ENCODE peak calls at places on chromosomes 11 and 22, in six cellular contexts. One of them, this sample, is unnamed.

GRCh38 chr11:1167751-1168231 is 10.0 kb downstream of the MUC5AC start:
- DNase-seq in right lobe of liver: no peak
- DNase-seq in endodermal cell: no peak
- DNase-seq in H9: no peak
- DNase-seq in effector memory CD4-positive, alpha-beta T cell: no peak
- DNase-seq in CD8-positive, alpha-beta memory T cell: no peak
- DNase-seq in this sample: peak; percentile 43

GRCh38 chr11:70498171-70498571 is 99.8 kb downstream of the CTTN start:
- DNase-seq in right lobe of liver: peak; percentile 7
- DNase-seq in endodermal cell: no peak
- DNase-seq in H9: no peak
- DNase-seq in effector memory CD4-positive, alpha-beta T cell: no peak
- DNase-seq in CD8-positive, alpha-beta memory T cell: no peak
- DNase-seq in this sample: peak; percentile 75

GRCh38 chr11:10379871-10380568 is 75.0 kb upstream of the AMPD3 start:
- DNase-seq in right lobe of liver: no peak
- DNase-seq in endodermal cell: no peak
- DNase-seq in H9: no peak
- DNase-seq in effector memory CD4-positive, alpha-beta T cell: no peak
- DNase-seq in CD8-positive, alpha-beta memory T cell: no peak
- DNase-seq in this sample: no peak

GRCh38 chr11:122655527-122656072 is at the start of gene UBASH3B:
- DNase-seq in right lobe of liver: peak; percentile 81
- DNase-seq in endodermal cell: peak; percentile 94
- DNase-seq in H9: peak; percentile 91
- DNase-seq in effector memory CD4-positive, alpha-beta T cell: peak; percentile 40
- DNase-seq in CD8-positive, alpha-beta memory T cell: peak; percentile 69
- DNase-seq in this sample: peak; percentile 80

GRCh38 chr11:102709211-102709980 is 3.8 kb upstream of the MMP27 start:
- DNase-seq in right lobe of liver: no peak
- DNase-seq in endodermal cell: no peak
- DNase-seq in H9: no peak
- DNase-seq in effector memory CD4-positive, alpha-beta T cell: no peak
- DNase-seq in CD8-positive, alpha-beta memory T cell: no peak
- DNase-seq in this sample: no peak

GRCh38 chr11:76371170-76371569 is 9.8 kb downstream of the THAP12 start:
- DNase-seq in right lobe of liver: no peak
- DNase-seq in endodermal cell: no peak
- DNase-seq in H9: no peak
- DNase-seq in effector memory CD4-positive, alpha-beta T cell: no peak
- DNase-seq in CD8-positive, alpha-beta memory T cell: no peak
- DNase-seq in this sample: no peak

GRCh38 chr22:49968831-49969661 is 8.5 kb downstream of the PIM3 start:
- DNase-seq in right lobe of liver: peak; percentile 30
- DNase-seq in endodermal cell: peak; percentile 53
- DNase-seq in H9: peak; percentile 40
- DNase-seq in effector memory CD4-positive, alpha-beta T cell: no peak
- DNase-seq in CD8-positive, alpha-beta memory T cell: no peak
- DNase-seq in this sample: peak; percentile 66

GRCh38 chr11:34754171-34754823 is 133.4 kb downstream of the EHF start:
- DNase-seq in right lobe of liver: no peak
- DNase-seq in endodermal cell: no peak
- DNase-seq in H9: no peak
- DNase-seq in effector memory CD4-positive, alpha-beta T cell: no peak
- DNase-seq in CD8-positive, alpha-beta memory T cell: no peak
- DNase-seq in this sample: peak; percentile 25

GRCh38 chr11:35126000-35126878 is 12.7 kb upstream of the CD44 start:
- DNase-seq in right lobe of liver: no peak
- DNase-seq in endodermal cell: no peak
- DNase-seq in H9: no peak
- DNase-seq in effector memory CD4-positive, alpha-beta T cell: no peak
- DNase-seq in CD8-positive, alpha-beta memory T cell: no peak
- DNase-seq in this sample: no peak

GRCh38 chr11:8082391-8083087 is 1.5 kb downstream of the TUB start:
- DNase-seq in right lobe of liver: no peak
- DNase-seq in endodermal cell: peak; percentile 82
- DNase-seq in H9: peak; percentile 59
- DNase-seq in effector memory CD4-positive, alpha-beta T cell: no peak
- DNase-seq in CD8-positive, alpha-beta memory T cell: no peak
- DNase-seq in this sample: no peak

GRCh38 chr11:12207384-12208150 is 97.2 kb downstream of the MICAL2 start:
- DNase-seq in right lobe of liver: no peak
- DNase-seq in endodermal cell: no peak
- DNase-seq in H9: no peak
- DNase-seq in effector memory CD4-positive, alpha-beta T cell: no peak
- DNase-seq in CD8-positive, alpha-beta memory T cell: no peak
- DNase-seq in this sample: no peak

GRCh38 chr11:28619870-28620540 is 511.8 kb downstream of the METTL15 start:
- DNase-seq in right lobe of liver: no peak
- DNase-seq in endodermal cell: no peak
- DNase-seq in H9: no peak
- DNase-seq in effector memory CD4-positive, alpha-beta T cell: no peak
- DNase-seq in CD8-positive, alpha-beta memory T cell: no peak
- DNase-seq in this sample: no peak

GRCh38 chr11:63917685-63918523 is 940 bp upstream of the RCOR2 start:
- DNase-seq in right lobe of liver: no peak
- DNase-seq in endodermal cell: peak; percentile 95
- DNase-seq in H9: peak; percentile 93
- DNase-seq in effector memory CD4-positive, alpha-beta T cell: no peak
- DNase-seq in CD8-positive, alpha-beta memory T cell: peak; percentile 33
- DNase-seq in this sample: peak; percentile 93

GRCh38 chr11:12755510-12755909 is 81.3 kb downstream of the TEAD1 start:
- DNase-seq in right lobe of liver: no peak
- DNase-seq in endodermal cell: no peak
- DNase-seq in H9: no peak
- DNase-seq in effector memory CD4-positive, alpha-beta T cell: no peak
- DNase-seq in CD8-positive, alpha-beta memory T cell: no peak
- DNase-seq in this sample: no peak

GRCh38 chr11:44380820-44381219 is 70.9 kb upstream of the ALX4 start:
- DNase-seq in right lobe of liver: no peak
- DNase-seq in endodermal cell: no peak
- DNase-seq in H9: no peak
- DNase-seq in effector memory CD4-positive, alpha-beta T cell: no peak
- DNase-seq in CD8-positive, alpha-beta memory T cell: no peak
- DNase-seq in this sample: no peak

GRCh38 chr11:35810045-35810444 is 133.8 kb upstream of the LDLRAD3 start:
- DNase-seq in right lobe of liver: no peak
- DNase-seq in endodermal cell: no peak
- DNase-seq in H9: no peak
- DNase-seq in effector memory CD4-positive, alpha-beta T cell: no peak
- DNase-seq in CD8-positive, alpha-beta memory T cell: no peak
- DNase-seq in this sample: no peak

GRCh38 chr22:30778261-30778660 is 83.6 kb downstream of the OSBP2 start:
- DNase-seq in right lobe of liver: no peak
- DNase-seq in endodermal cell: no peak
- DNase-seq in H9: no peak
- DNase-seq in effector memory CD4-positive, alpha-beta T cell: no peak
- DNase-seq in CD8-positive, alpha-beta memory T cell: no peak
- DNase-seq in this sample: no peak

DNA sequence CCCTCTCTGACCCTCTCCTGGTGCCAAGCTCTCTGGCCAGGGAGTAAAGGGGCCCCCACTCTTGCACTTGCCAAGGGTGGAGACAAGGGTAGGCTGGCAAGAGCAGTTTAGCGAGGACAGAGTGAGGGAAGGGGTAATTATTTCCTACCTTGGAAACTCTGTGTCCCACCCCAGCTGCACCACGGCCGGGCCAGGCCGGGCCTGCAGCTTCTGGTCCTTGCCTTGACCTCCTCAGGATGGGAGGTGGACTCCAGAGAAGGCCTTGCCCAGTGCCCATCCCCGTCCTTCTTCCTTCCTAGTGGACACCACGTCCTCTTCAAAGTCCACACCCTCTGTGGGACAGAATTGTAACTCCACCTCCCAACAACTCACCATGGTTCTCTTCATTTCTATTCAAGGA is 18.4 kb upstream of the OSBPL5 start:
- DNase-seq in right lobe of liver: no peak
- DNase-seq in endodermal cell: no peak
- DNase-seq in H9: no peak
- DNase-seq in effector memory CD4-positive, alpha-beta T cell: no peak
- DNase-seq in CD8-positive, alpha-beta memory T cell: no peak
- DNase-seq in this sample: peak; percentile 14
- H3K4me1 ChIP-seq in right lobe of liver: no peaks in the 10 kb centered on the region
- H3K4me1 ChIP-seq in endodermal cell: no peaks in the 10 kb centered on the region
- H3K4me1 ChIP-seq in H9: peaks cover 1% of the 10 kb centered on the region
- H3K4me1 ChIP-seq in effector memory CD4-positive, alpha-beta T cell: no peaks in the 10 kb centered on the region
- H3K4me1 ChIP-seq in CD8-positive, alpha-beta memory T cell: no peaks in the 10 kb centered on the region
- H3K4me1 ChIP-seq in this sample: no peaks in the 10 kb centered on the region

GRCh38 chr22:21628386-21629261 is 1.2 kb downstream of the YDJC start:
- DNase-seq in right lobe of liver: peak; percentile 35
- DNase-seq in endodermal cell: no peak
- DNase-seq in H9: no peak
- DNase-seq in effector memory CD4-positive, alpha-beta T cell: no peak
- DNase-seq in CD8-positive, alpha-beta memory T cell: no peak
- DNase-seq in this sample: peak; percentile 68
- H3K4me1 ChIP-seq in right lobe of liver: peaks cover 6% of the 10 kb centered on the region
- H3K4me1 ChIP-seq in endodermal cell: no peaks in the 10 kb centered on the region
- H3K4me1 ChIP-seq in H9: no peaks in the 10 kb centered on the region
- H3K4me1 ChIP-seq in effector memory CD4-positive, alpha-beta T cell: peaks cover 20% of the 10 kb centered on the region
- H3K4me1 ChIP-seq in CD8-positive, alpha-beta memory T cell: peaks cover 53% of the 10 kb centered on the region
- H3K4me1 ChIP-seq in this sample: peaks cover 15% of the 10 kb centered on the region

DNA sequence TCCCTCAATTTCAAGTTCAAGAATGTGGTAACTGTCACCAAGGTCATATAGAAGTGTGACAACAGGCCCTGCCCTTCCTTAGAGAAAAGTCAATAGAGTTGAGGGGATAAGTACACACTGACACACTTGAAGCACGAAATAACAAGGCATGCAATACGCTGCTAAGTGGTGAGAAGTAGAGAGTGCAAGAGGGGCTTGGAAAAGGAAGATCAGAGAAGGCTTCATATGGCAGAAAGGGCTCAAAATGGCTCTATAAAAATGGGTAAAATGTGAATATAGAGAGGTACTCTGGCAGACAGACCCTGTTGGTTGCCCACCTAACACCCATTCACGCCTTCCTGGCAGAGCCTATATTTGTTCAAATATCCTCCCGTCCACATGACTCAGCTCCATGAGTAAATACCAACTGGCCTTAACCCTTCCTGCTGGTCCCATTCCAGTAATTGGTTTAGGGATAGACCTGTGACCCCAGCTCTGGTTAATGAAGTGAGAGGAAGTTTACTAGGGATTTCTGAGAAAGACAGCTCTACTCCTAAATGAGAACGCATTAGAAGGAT is 38.8 kb upstream of the CCDC34 start:
- DNase-seq in right lobe of liver: no peak
- DNase-seq in endodermal cell: no peak
- DNase-seq in H9: no peak
- DNase-seq in effector memory CD4-positive, alpha-beta T cell: no peak
- DNase-seq in CD8-positive, alpha-beta memory T cell: no peak
- DNase-seq in this sample: no peak
- H3K4me1 ChIP-seq in right lobe of liver: no peaks in the 10 kb centered on the region
- H3K4me1 ChIP-seq in endodermal cell: peaks cover 4% of the 10 kb centered on the region
- H3K4me1 ChIP-seq in H9: peaks cover 7% of the 10 kb centered on the region
- H3K4me1 ChIP-seq in effector memory CD4-positive, alpha-beta T cell: no peaks in the 10 kb centered on the region
- H3K4me1 ChIP-seq in CD8-positive, alpha-beta memory T cell: no peaks in the 10 kb centered on the region
- H3K4me1 ChIP-seq in this sample: peaks cover 1% of the 10 kb centered on the region

GRCh38 chr11:118618991-118619375 is 11.6 kb downstream of the PHLDB1 start:
- DNase-seq in right lobe of liver: no peak
- DNase-seq in endodermal cell: peak; percentile 46
- DNase-seq in H9: no peak
- DNase-seq in effector memory CD4-positive, alpha-beta T cell: no peak
- DNase-seq in CD8-positive, alpha-beta memory T cell: no peak
- DNase-seq in this sample: peak; percentile 84

GRCh38 chr11:118615996-118616395 is 8.6 kb downstream of the PHLDB1 start:
- DNase-seq in right lobe of liver: no peak
- DNase-seq in endodermal cell: peak; percentile 81
- DNase-seq in H9: peak; percentile 58
- DNase-seq in effector memory CD4-positive, alpha-beta T cell: no peak
- DNase-seq in CD8-positive, alpha-beta memory T cell: no peak
- DNase-seq in this sample: no peak

GRCh38 chr11:118619444-118620205 is 12.2 kb downstream of the PHLDB1 start:
- DNase-seq in right lobe of liver: no peak
- DNase-seq in endodermal cell: no peak
- DNase-seq in H9: no peak
- DNase-seq in effector memory CD4-positive, alpha-beta T cell: no peak
- DNase-seq in CD8-positive, alpha-beta memory T cell: no peak
- DNase-seq in this sample: peak; percentile 81

GRCh38 chr11:118620529-118621070 is 13.2 kb downstream of the PHLDB1 start:
- DNase-seq in right lobe of liver: no peak
- DNase-seq in endodermal cell: no peak
- DNase-seq in H9: peak; percentile 50
- DNase-seq in effector memory CD4-positive, alpha-beta T cell: no peak
- DNase-seq in CD8-positive, alpha-beta memory T cell: no peak
- DNase-seq in this sample: peak; percentile 68

DNA sequence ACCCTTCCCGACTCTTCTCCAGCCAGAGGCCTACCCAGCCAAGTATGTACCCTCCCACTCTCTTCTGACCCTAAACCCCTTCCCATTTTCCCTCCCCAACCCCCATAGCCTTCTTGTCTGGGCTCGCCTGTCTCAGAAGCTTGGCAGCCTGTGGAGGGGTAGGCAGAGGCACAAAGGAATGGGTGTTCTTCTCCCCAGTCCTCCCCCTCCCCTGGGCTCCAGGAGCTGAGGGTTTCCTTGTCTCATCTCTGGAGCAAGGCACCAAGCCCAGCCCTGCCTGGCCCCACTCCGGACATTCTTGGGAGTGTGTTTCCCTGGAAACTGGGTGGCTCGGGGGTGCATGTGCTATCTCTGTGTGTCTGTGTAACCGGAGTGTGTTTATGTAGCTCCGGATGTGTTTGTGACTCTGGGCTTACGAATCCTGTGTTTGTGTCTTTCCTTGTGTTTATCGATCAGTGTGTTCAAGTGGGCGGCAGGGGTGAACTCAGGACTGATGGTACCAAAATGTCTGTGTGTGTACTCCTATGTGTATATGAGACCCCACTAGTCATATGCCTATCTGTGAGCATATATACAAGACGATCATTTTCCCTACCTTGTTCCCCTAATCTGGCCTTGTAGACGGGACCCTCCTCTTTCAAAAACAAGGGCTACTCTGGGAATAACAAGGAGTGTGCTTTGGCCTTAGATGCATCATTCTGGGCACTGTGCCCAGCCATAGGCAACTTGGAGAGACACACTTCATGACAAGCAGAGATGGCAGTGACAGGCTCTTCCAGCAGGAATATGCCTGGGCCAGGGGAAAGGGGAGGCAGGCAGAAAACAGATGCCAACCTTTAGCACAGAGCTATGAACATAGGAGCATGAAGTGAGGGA is 10.9 kb downstream of the PHLDB1 start:
- DNase-seq in right lobe of liver: peak; percentile 54
- DNase-seq in endodermal cell: peak; percentile 55
- DNase-seq in H9: no peak
- DNase-seq in effector memory CD4-positive, alpha-beta T cell: no peak
- DNase-seq in CD8-positive, alpha-beta memory T cell: no peak
- DNase-seq in this sample: peak; percentile 94
- H3K4me1 ChIP-seq in right lobe of liver: no peaks in the 10 kb centered on the region
- H3K4me1 ChIP-seq in endodermal cell: peaks cover 13% of the 10 kb centered on the region
- H3K4me1 ChIP-seq in H9: peaks cover 10% of the 10 kb centered on the region
- H3K4me1 ChIP-seq in effector memory CD4-positive, alpha-beta T cell: peaks cover 4% of the 10 kb centered on the region
- H3K4me1 ChIP-seq in CD8-positive, alpha-beta memory T cell: peaks cover 8% of the 10 kb centered on the region
- H3K4me1 ChIP-seq in this sample: peaks cover 26% of the 10 kb centered on the region

GRCh38 chr11:94775576-94776327 is 7.6 kb downstream of the AMOTL1 start:
- DNase-seq in right lobe of liver: peak; percentile 37
- DNase-seq in endodermal cell: no peak
- DNase-seq in H9: no peak
- DNase-seq in effector memory CD4-positive, alpha-beta T cell: no peak
- DNase-seq in CD8-positive, alpha-beta memory T cell: no peak
- DNase-seq in this sample: no peak
- H3K4me1 ChIP-seq in right lobe of liver: no peaks in the 10 kb centered on the region
- H3K4me1 ChIP-seq in endodermal cell: peaks cover 15% of the 10 kb centered on the region
- H3K4me1 ChIP-seq in H9: peaks cover 9% of the 10 kb centered on the region
- H3K4me1 ChIP-seq in effector memory CD4-positive, alpha-beta T cell: no peaks in the 10 kb centered on the region
- H3K4me1 ChIP-seq in CD8-positive, alpha-beta memory T cell: no peaks in the 10 kb centered on the region
- H3K4me1 ChIP-seq in this sample: peaks cover 14% of the 10 kb centered on the region

GRCh38 chr11:46363455-46363920 is 16.2 kb downstream of the DGKZ start:
- DNase-seq in right lobe of liver: no peak
- DNase-seq in endodermal cell: no peak
- DNase-seq in H9: no peak
- DNase-seq in effector memory CD4-positive, alpha-beta T cell: no peak
- DNase-seq in CD8-positive, alpha-beta memory T cell: no peak
- DNase-seq in this sample: peak; percentile 72
- H3K4me1 ChIP-seq in right lobe of liver: no peaks in the 10 kb centered on the region
- H3K4me1 ChIP-seq in endodermal cell: peaks cover 6% of the 10 kb centered on the region
- H3K4me1 ChIP-seq in H9: no peaks in the 10 kb centered on the region
- H3K4me1 ChIP-seq in effector memory CD4-positive, alpha-beta T cell: peaks cover 35% of the 10 kb centered on the region
- H3K4me1 ChIP-seq in CD8-positive, alpha-beta memory T cell: peaks cover 59% of the 10 kb centered on the region
- H3K4me1 ChIP-seq in this sample: peaks cover 10% of the 10 kb centered on the region

This sample was measured in right cardiac atrium.